ENCODE peak calls at places on chromosomes 16 and 17, in seven cellular contexts. One of them, this sample, is unnamed.

GRCh38 chr16:50297301-50298074 is 31.1 kb downstream of the ADCY7 start:
- DNase-seq in mucosa of gallbladder: no peak
- DNase-seq in stimulated activated CD4-positive, alpha-beta T cell treated with anti-CD3 and anti-CD28 coated beads, Interleukin-2, amount 100 ng/mL, for 24 hours: no peak
- DNase-seq in GM19239: no peak
- DNase-seq in EH: no peak
- DNase-seq in T-helper 2 cell: peak
- DNase-seq in H7: peak
- DNase-seq in this sample: no peak

GRCh38 chr16:10577305-10578202 is 2.8 kb downstream of the EMP2 start:
- DNase-seq in stimulated activated CD4-positive, alpha-beta T cell treated with anti-CD3 and anti-CD28 coated beads, Interleukin-2, amount 100 ng/mL, for 24 hours: no peak
- DNase-seq in T-helper 2 cell: no peak
- DNase-seq in mucosa of gallbladder: no peak
- DNase-seq in EH: peak
- DNase-seq in H7: peak
- DNase-seq in GM19239: no peak
- DNase-seq in this sample: no peak

GRCh38 chr17:43530303-43531081 is 15.6 kb downstream of the ETV4 start:
- DNase-seq in GM19239: no peak
- DNase-seq in H7: peak
- DNase-seq in mucosa of gallbladder: peak
- DNase-seq in stimulated activated CD4-positive, alpha-beta T cell treated with anti-CD3 and anti-CD28 coated beads, Interleukin-2, amount 100 ng/mL, for 24 hours: no peak
- DNase-seq in EH: peak
- DNase-seq in T-helper 2 cell: no peak
- DNase-seq in this sample: no peak

GRCh38 chr16:57446530-57447141 is 549 bp downstream of the CIAPIN1 start:
- DNase-seq in T-helper 2 cell: no peak
- DNase-seq in stimulated activated CD4-positive, alpha-beta T cell treated with anti-CD3 and anti-CD28 coated beads, Interleukin-2, amount 100 ng/mL, for 24 hours: peak
- DNase-seq in GM19239: peak
- DNase-seq in EH: peak
- DNase-seq in H7: no peak
- DNase-seq in mucosa of gallbladder: no peak
- DNase-seq in this sample: no peak

GRCh38 chr16:48901712-48902374 is 291.9 kb upstream of the N4BP1 start:
- DNase-seq in H7: peak
- DNase-seq in EH: peak
- DNase-seq in T-helper 2 cell: no peak
- DNase-seq in mucosa of gallbladder: no peak
- DNase-seq in GM19239: no peak
- DNase-seq in stimulated activated CD4-positive, alpha-beta T cell treated with anti-CD3 and anti-CD28 coated beads, Interleukin-2, amount 100 ng/mL, for 24 hours: no peak
- DNase-seq in this sample: no peak

GRCh38 chr16:3065742-3066439 is 451 bp downstream of the IL32 start:
- DNase-seq in EH: no peak
- DNase-seq in H7: peak
- DNase-seq in GM19239: no peak
- DNase-seq in mucosa of gallbladder: no peak
- DNase-seq in stimulated activated CD4-positive, alpha-beta T cell treated with anti-CD3 and anti-CD28 coated beads, Interleukin-2, amount 100 ng/mL, for 24 hours: peak
- DNase-seq in T-helper 2 cell: no peak
- DNase-seq in this sample: no peak

GRCh38 chr16:71803305-71803690 is 5.3 kb downstream of the AP1G1 start:
- DNase-seq in H7: no peak
- DNase-seq in EH: no peak
- DNase-seq in mucosa of gallbladder: no peak
- DNase-seq in GM19239: no peak
- DNase-seq in stimulated activated CD4-positive, alpha-beta T cell treated with anti-CD3 and anti-CD28 coated beads, Interleukin-2, amount 100 ng/mL, for 24 hours: no peak
- DNase-seq in T-helper 2 cell: no peak
- DNase-seq in this sample: no peak

GRCh38 chr17:56601613-56602012 is 8.1 kb downstream of the NOG start:
- DNase-seq in T-helper 2 cell: no peak
- DNase-seq in stimulated activated CD4-positive, alpha-beta T cell treated with anti-CD3 and anti-CD28 coated beads, Interleukin-2, amount 100 ng/mL, for 24 hours: no peak
- DNase-seq in GM19239: no peak
- DNase-seq in EH: no peak
- DNase-seq in H7: no peak
- DNase-seq in mucosa of gallbladder: no peak
- DNase-seq in this sample: no peak

GRCh38 chr17:37576281-37576680 is 32.9 kb downstream of the SYNRG start:
- DNase-seq in mucosa of gallbladder: no peak
- DNase-seq in stimulated activated CD4-positive, alpha-beta T cell treated with anti-CD3 and anti-CD28 coated beads, Interleukin-2, amount 100 ng/mL, for 24 hours: no peak
- DNase-seq in GM19239: no peak
- DNase-seq in T-helper 2 cell: no peak
- DNase-seq in H7: no peak
- DNase-seq in EH: peak
- DNase-seq in this sample: no peak

GRCh38 chr16:88088161-88088581 is 136.9 kb downstream of the BANP start:
- DNase-seq in H7: peak
- DNase-seq in stimulated activated CD4-positive, alpha-beta T cell treated with anti-CD3 and anti-CD28 coated beads, Interleukin-2, amount 100 ng/mL, for 24 hours: no peak
- DNase-seq in T-helper 2 cell: no peak
- DNase-seq in mucosa of gallbladder: no peak
- DNase-seq in GM19239: no peak
- DNase-seq in EH: peak
- DNase-seq in this sample: no peak

GRCh38 chr16:23584186-23585076 is 11.7 kb downstream of the NDUFAB1 start:
- DNase-seq in stimulated activated CD4-positive, alpha-beta T cell treated with anti-CD3 and anti-CD28 coated beads, Interleukin-2, amount 100 ng/mL, for 24 hours: no peak
- DNase-seq in GM19239: no peak
- DNase-seq in T-helper 2 cell: no peak
- DNase-seq in H7: no peak
- DNase-seq in mucosa of gallbladder: no peak
- DNase-seq in EH: no peak
- DNase-seq in this sample: no peak

GRCh38 chr16:81094771-81095251 is 1.4 kb downstream of the GCSH start:
- DNase-seq in EH: peak
- DNase-seq in mucosa of gallbladder: no peak
- DNase-seq in stimulated activated CD4-positive, alpha-beta T cell treated with anti-CD3 and anti-CD28 coated beads, Interleukin-2, amount 100 ng/mL, for 24 hours: no peak
- DNase-seq in T-helper 2 cell: no peak
- DNase-seq in GM19239: no peak
- DNase-seq in H7: no peak
- DNase-seq in this sample: no peak

GRCh38 chr16:81817789-81818304 is 38.8 kb downstream of the PLCG2 start:
- DNase-seq in GM19239: no peak
- DNase-seq in mucosa of gallbladder: no peak
- DNase-seq in H7: no peak
- DNase-seq in stimulated activated CD4-positive, alpha-beta T cell treated with anti-CD3 and anti-CD28 coated beads, Interleukin-2, amount 100 ng/mL, for 24 hours: no peak
- DNase-seq in EH: no peak
- DNase-seq in T-helper 2 cell: no peak
- DNase-seq in this sample: no peak

GRCh38 chr16:8660841-8661301 is 13.5 kb upstream of the ABAT start:
- DNase-seq in mucosa of gallbladder: peak
- DNase-seq in stimulated activated CD4-positive, alpha-beta T cell treated with anti-CD3 and anti-CD28 coated beads, Interleukin-2, amount 100 ng/mL, for 24 hours: peak
- DNase-seq in T-helper 2 cell: no peak
- DNase-seq in H7: peak
- DNase-seq in GM19239: peak
- DNase-seq in EH: peak
- DNase-seq in this sample: no peak

GRCh38 chr17:37885136-37885535 is 39.1 kb upstream of the TBC1D3K start:
- DNase-seq in T-helper 2 cell: no peak
- DNase-seq in H7: no peak
- DNase-seq in mucosa of gallbladder: no peak
- DNase-seq in stimulated activated CD4-positive, alpha-beta T cell treated with anti-CD3 and anti-CD28 coated beads, Interleukin-2, amount 100 ng/mL, for 24 hours: no peak
- DNase-seq in EH: no peak
- DNase-seq in GM19239: no peak
- DNase-seq in this sample: no peak

This sample was measured in activated B cell treated with CpG ODN at 0.5 μM for 24 hours.